ENCODE peak calls at places on chromosomes 6 and 20, in ten cellular contexts. W is IMR-90; O is heart right ventricle; R is A673; Q is endothelial cell of umbilical vein; B is CD8-positive, alpha-beta T cell; Y is hepatocyte; K is tibial artery; F is psoas muscle; L is Panc1. T is an unnamed sample. For H3K4me1 and H3K27me3, the result is how much of the 10 kb centered on the place peaks cover.

GRCh38 chr20:34536798-34537394 is 20.7 kb downstream of the DYNLRB1 start:
- DNase-seq in W (no peak), O (peak), R (peak), Q (peak), B (peak), Y (no peak), K (no peak), F (peak), L (no peak), T (peak)

GRCh38 chr6:1094306-1094705 is 217.6 kb upstream of the FOXQ1 start:
- DNase-seq in W (peak), O (no peak), R (no peak), Q (no peak), B (no peak), Y (no peak), K (no peak), F (no peak), L (no peak), T (no peak)

GRCh38 chr20:53408728-53409157 is 184.9 kb downstream of the ZNF217 start:
- DNase-seq in W (peak), O (no peak), R (peak), Q (no peak), B (no peak), Y (no peak), K (no peak), F (no peak), L (no peak), T (no peak)

GRCh38 chr20:50735813-50736212 is 4.4 kb downstream of the PARD6B start:
- DNase-seq in W (no peak), O (no peak), R (no peak), Q (no peak), B (no peak), Y (no peak), K (no peak), F (no peak), L (no peak), T (no peak)

GRCh38 chr20:39968495-39968894 is 720.5 kb downstream of the MAFB start:
- DNase-seq in W (no peak), O (no peak), R (no peak), Q (no peak), B (no peak), Y (no peak), K (no peak), F (no peak), L (no peak), T (no peak)

GRCh38 chr20:38231786-38232130 is 28.8 kb downstream of the KIAA1755 start:
- DNase-seq in W (peak), O (peak), R (no peak), Q (peak), B (no peak), Y (no peak), K (no peak), F (peak), L (no peak), T (no peak)

GRCh38 chr20:7272512-7272911 is 505.0 kb downstream of the BMP2 start:
- DNase-seq in W (no peak), O (no peak), R (peak), Q (peak), B (no peak), Y (no peak), K (no peak), F (no peak), L (no peak), T (no peak)

GRCh38 chr20:63042448-63043071 is 35.8 kb upstream of the BHLHE23 start:
- DNase-seq in W (no peak), O (no peak), R (no peak), Q (no peak), B (no peak), Y (no peak), K (no peak), F (peak), L (no peak), T (peak)

GRCh38 chr6:7137335-7138106 is 29.8 kb downstream of the RREB1 start:
- DNase-seq in W (peak), O (peak), R (peak), Q (peak), B (peak), Y (no peak), K (peak), F (peak), L (no peak), T (no peak)

GRCh38 chr6:149242883-149243282 is 74.6 kb upstream of the TAB2 start:
- DNase-seq in W (peak), O (no peak), R (no peak), Q (no peak), B (no peak), Y (no peak), K (no peak), F (no peak), L (no peak), T (no peak)

GRCh38 chr6:31777667-31778050 is 531 bp upstream of the VWA7 start:
- DNase-seq in W (no peak), O (no peak), R (no peak), Q (no peak), B (no peak), Y (no peak), K (no peak), F (no peak), L (no peak), T (no peak)

GRCh38 chr6:31776563-31776960 is 566 bp downstream of the VWA7 start:
- DNase-seq in W (no peak), O (no peak), R (no peak), Q (no peak), B (no peak), Y (no peak), K (no peak), F (no peak), L (no peak), T (peak)

GRCh38 chr6:31778193-31778592 is 1.1 kb upstream of the VWA7 start:
- DNase-seq in W (no peak), O (no peak), R (no peak), Q (no peak), B (no peak), Y (no peak), K (no peak), F (no peak), L (no peak), T (no peak)

GRCh38 chr6:31775633-31776263 is 1.4 kb downstream of the VWA7 start:
- DNase-seq in W (no peak), O (no peak), R (no peak), Q (no peak), B (no peak), Y (peak), K (no peak), F (no peak), L (no peak), T (no peak)

DNA sequence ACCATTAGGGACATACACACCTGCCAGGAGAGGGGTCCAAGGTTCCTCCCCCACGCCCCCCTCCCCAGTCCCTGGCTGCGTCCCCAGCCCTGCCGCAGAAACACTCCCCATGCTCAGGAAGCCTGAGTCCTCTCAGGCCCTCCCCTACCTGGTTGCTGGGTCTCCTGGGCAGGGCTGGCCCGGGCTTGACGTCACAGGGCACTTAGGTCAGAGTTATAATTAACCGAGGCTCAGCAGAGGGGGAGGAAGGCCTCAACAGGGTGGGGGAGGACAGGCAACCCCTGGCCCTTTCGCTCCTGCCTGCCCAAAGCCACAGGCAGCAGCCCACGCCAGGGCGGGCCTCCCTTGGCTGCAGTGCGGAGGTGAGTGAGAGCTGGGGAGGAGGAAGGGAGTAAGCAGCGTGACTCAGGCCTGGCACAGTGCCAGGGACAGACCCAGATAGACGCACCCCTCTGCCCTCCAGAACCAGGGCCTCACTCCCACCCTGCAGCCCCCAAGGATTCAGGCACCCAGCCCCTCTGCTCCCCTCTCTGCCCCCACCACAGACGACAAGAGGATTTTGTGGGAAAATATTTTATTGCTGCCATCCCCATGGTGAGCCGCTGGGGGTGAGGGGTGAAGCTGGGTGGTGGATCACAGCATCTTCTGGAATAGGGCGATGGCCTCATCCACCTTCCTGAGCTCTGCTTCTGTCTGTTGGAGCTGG is at the start of gene VWA7:
- DNase-seq in W (peak), O (peak), R (peak), Q (peak), B (peak), Y (peak), K (peak), F (peak), L (no peak), T (peak)
- H3K4me1 ChIP-seq in W (under half), O (under half), R (under half), Q (under half), B (under half), Y (under half), K (under half), F (under half), L (under half), T (under half)

GRCh38 chr6:81763051-81763450 is 10.6 kb upstream of the TENT5A start:
- DNase-seq in W (no peak), O (no peak), R (no peak), Q (no peak), B (no peak), Y (no peak), K (no peak), F (no peak), L (no peak), T (no peak)
- H3K4me3 ChIP-seq in W (no peak), O (no peak), R (no peak), Q (no peak), B (no peak), Y (no peak), K (no peak), F (no peak), L (no peak), T (no peak)

GRCh38 chr6:28737750-28738395 is 185.9 kb downstream of the TRIM27 start:
- DNase-seq in W (no peak), O (no peak), R (peak), Q (no peak), B (no peak), Y (no peak), K (no peak), F (no peak), L (no peak), T (no peak)
- H3K27me3 ChIP-seq in W (under half), O (half or more), R (under half), Q (half or more), B (half or more), Y (half or more), K (under half), F (under half), L (under half), T (half or more)

GRCh38 chr6:105382918-105383317 is 20.0 kb downstream of the PREP start:
- DNase-seq in W (no peak), O (no peak), R (no peak), Q (peak), B (no peak), Y (no peak), K (no peak), F (no peak), L (no peak), T (no peak)
- H3K4me1 ChIP-seq in W (under half), O (under half), R (under half), Q (under half), B (under half), Y (under half), K (under half), F (under half), L (under half), T (under half)

T was measured in lower lobe of right lung.